ENCODE peak calls at places on chromosomes 2 and 18, in seven cellular contexts. B is SK-N-SH, Z is adrenal gland, O is IMR-90, A is DND-41, L is iPS DF 6.9, T is sigmoid colon. Q is an unnamed sample. For H3K4me1, the result is how much of the 10 kb centered on the place peaks cover.

GRCh38 chr2:69917854-69918253 is 2.9 kb downstream of the MXD1 start:
- DNase-seq in B (no peak), Z (no peak), O (peak), A (no peak), L (no peak), T (no peak), Q (no peak)

GRCh38 chr2:86753606-86754005 is 33.5 kb downstream of the RMND5A start:
- DNase-seq in B (no peak), Z (no peak), O (no peak), A (no peak), L (no peak), T (no peak), Q (no peak)

GRCh38 chr2:224008702-224009261 is 30.3 kb downstream of the SERPINE2 start:
- DNase-seq in B (peak), Z (no peak), O (no peak), A (no peak), L (no peak), T (no peak), Q (no peak)

GRCh38 chr2:45992021-45992745 is 305.0 kb upstream of the EPAS1 start:
- DNase-seq in B (no peak), Z (peak), O (peak), A (no peak), L (no peak), T (peak), Q (no peak)

GRCh38 chr2:237067985-237068576 is 17.6 kb upstream of the COPS8 start:
- DNase-seq in B (no peak), Z (no peak), O (no peak), A (no peak), L (no peak), T (no peak), Q (no peak)

GRCh38 chr18:3998698-3999333 is 456.3 kb downstream of the DLGAP1 start:
- DNase-seq in B (peak), Z (peak), O (peak), A (no peak), L (no peak), T (no peak), Q (no peak)

GRCh38 chr2:239184179-239184578 is 216.6 kb downstream of the HDAC4 start:
- DNase-seq in B (no peak), Z (peak), O (no peak), A (no peak), L (no peak), T (peak), Q (no peak)

GRCh38 chr2:70552501-70553333 is 909 bp downstream of the TGFA start:
- DNase-seq in B (peak), Z (no peak), O (no peak), A (peak), L (no peak), T (no peak), Q (peak)

GRCh38 chr18:31268985-31269406 is 49.0 kb upstream of the DSG1 start:
- DNase-seq in B (no peak), Z (no peak), O (no peak), A (no peak), L (no peak), T (no peak), Q (no peak)

GRCh38 chr18:51537487-51537886 is 340.0 kb upstream of the MEX3C start:
- DNase-seq in B (peak), Z (peak), O (no peak), A (peak), L (peak), T (no peak), Q (no peak)

GRCh38 chr2:127389778-127390435 is 2.1 kb upstream of the MAP3K2 start:
- DNase-seq in B (no peak), Z (no peak), O (no peak), A (no peak), L (no peak), T (no peak), Q (peak)

GRCh38 chr18:48669991-48670750 is 131.3 kb downstream of the CTIF start:
- DNase-seq in B (no peak), Z (no peak), O (no peak), A (no peak), L (no peak), T (peak), Q (no peak)

GRCh38 chr18:55672574-55673361 is 84.8 kb upstream of the TCF4 start:
- DNase-seq in B (no peak), Z (no peak), O (no peak), A (no peak), L (no peak), T (no peak), Q (no peak)

GRCh38 chr2:205409403-205409802 is 272.9 kb upstream of the NRP2 start:
- DNase-seq in B (no peak), Z (no peak), O (no peak), A (no peak), L (no peak), T (no peak), Q (no peak)

GRCh38 chr2:237591379-237591881 is 896 bp upstream of the RAB17 start:
- DNase-seq in B (no peak), Z (no peak), O (no peak), A (peak), L (no peak), T (no peak), Q (no peak)

GRCh38 chr2:95297088-95297487 is at the start of gene KCNIP3:
- DNase-seq in B (peak), Z (no peak), O (no peak), A (peak), L (no peak), T (no peak), Q (no peak)

GRCh38 chr18:52716926-52717325 is 376.9 kb downstream of the DCC start:
- DNase-seq in B (peak), Z (peak), O (peak), A (no peak), L (no peak), T (no peak), Q (no peak)

GRCh38 chr2:236209535-236209934 is 41.3 kb upstream of the GBX2 start:
- DNase-seq in B (no peak), Z (no peak), O (no peak), A (no peak), L (peak), T (no peak), Q (no peak)

GRCh38 chr2:19352946-19353720 is 5.3 kb downstream of the OSR1 start:
- DNase-seq in B (peak), Z (no peak), O (no peak), A (no peak), L (no peak), T (no peak), Q (no peak)

GRCh38 chr2:191611614-191612013 is 66.3 kb upstream of the NABP1 start:
- DNase-seq in B (no peak), Z (no peak), O (no peak), A (no peak), L (no peak), T (no peak), Q (no peak)

GRCh38 chr2:232328038-232328435 is 50.5 kb upstream of the ALPP start:
- DNase-seq in B (no peak), Z (peak), O (no peak), A (peak), L (no peak), T (peak), Q (no peak)

GRCh38 chr18:24850532-24850931 is 390.1 kb downstream of the HRH4 start:
- DNase-seq in B (no peak), Z (no peak), O (no peak), A (no peak), L (no peak), T (no peak), Q (no peak)

GRCh38 chr18:53018791-53019190 is 678.8 kb downstream of the DCC start:
- DNase-seq in B (no peak), Z (no peak), O (no peak), A (no peak), L (no peak), T (no peak), Q (no peak)

GRCh38 chr18:7980661-7981060 is 413.5 kb downstream of the PTPRM start:
- DNase-seq in B (no peak), Z (no peak), O (no peak), A (no peak), L (no peak), T (no peak), Q (no peak)

GRCh38 chr2:6072757-6073156 is 380.6 kb downstream of the SOX11 start:
- DNase-seq in B (peak), Z (no peak), O (no peak), A (no peak), L (no peak), T (no peak), Q (no peak)

GRCh38 chr2:192657364-192657763 is 462.6 kb upstream of the TMEFF2 start:
- DNase-seq in B (no peak), Z (no peak), O (no peak), A (no peak), L (no peak), T (no peak), Q (no peak)

GRCh38 chr2:112201706-112202430 is 53.0 kb downstream of the ZC3H8 start:
- DNase-seq in B (no peak), Z (no peak), O (no peak), A (no peak), L (no peak), T (no peak), Q (no peak)

GRCh38 chr2:225120175-225120574 is 77.9 kb upstream of the DOCK10 start:
- DNase-seq in B (no peak), Z (no peak), O (peak), A (no peak), L (no peak), T (no peak), Q (no peak)

GRCh38 chr2:145751155-145751554 is 1231.2 kb upstream of the ZEB2 start:
- DNase-seq in B (no peak), Z (no peak), O (no peak), A (no peak), L (no peak), T (no peak), Q (no peak)

GRCh38 chr2:240319855-240320560 is 115.5 kb upstream of the GPC1 start:
- DNase-seq in B (peak), Z (peak), O (peak), A (no peak), L (no peak), T (no peak), Q (no peak)

GRCh38 chr2:232480201-232481190 is 7.1 kb downstream of the ECEL1 start:
- DNase-seq in B (no peak), Z (no peak), O (no peak), A (no peak), L (no peak), T (peak), Q (peak)

GRCh38 chr2:96501886-96502810 is 3.0 kb downstream of the NEURL3 start:
- DNase-seq in B (no peak), Z (no peak), O (no peak), A (no peak), L (no peak), T (no peak), Q (no peak)

GRCh38 chr18:37381554-37381953 is 184.0 kb downstream of the CELF4 start:
- DNase-seq in B (no peak), Z (no peak), O (no peak), A (no peak), L (no peak), T (no peak), Q (no peak)

GRCh38 chr2:2564300-2565085 is 233.4 kb upstream of the MYT1L start:
- DNase-seq in B (no peak), Z (no peak), O (no peak), A (no peak), L (no peak), T (no peak), Q (no peak)

GRCh38 chr2:128309341-128310093 is 9.2 kb downstream of the HS6ST1 start:
- DNase-seq in B (peak), Z (peak), O (peak), A (no peak), L (no peak), T (peak), Q (no peak)

GRCh38 chr18:62394001-62394763 is 69.1 kb downstream of the TNFRSF11A start:
- DNase-seq in B (no peak), Z (no peak), O (no peak), A (no peak), L (no peak), T (no peak), Q (no peak)
- H3K27ac ChIP-seq in B (no peak), Z (no peak), O (no peak), A (no peak), L (no peak), T (no peak), Q (no peak)

GRCh38 chr18:76488190-76488589 is 6.9 kb downstream of the ZNF516 start:
- DNase-seq in B (no peak), Z (no peak), O (peak), A (no peak), L (no peak), T (no peak), Q (no peak)

GRCh38 chr18:76487782-76488181 is 7.3 kb downstream of the ZNF516 start:
- DNase-seq in B (peak), Z (no peak), O (no peak), A (no peak), L (no peak), T (no peak), Q (no peak)

GRCh38 chr18:76486029-76486428 is 9.0 kb downstream of the ZNF516 start:
- DNase-seq in B (no peak), Z (no peak), O (no peak), A (no peak), L (no peak), T (no peak), Q (no peak)

GRCh38 chr18:76487076-76487475 is 8.0 kb downstream of the ZNF516 start:
- DNase-seq in B (no peak), Z (no peak), O (peak), A (no peak), L (no peak), T (no peak), Q (no peak)

GRCh38 chr18:76486600-76486999 is 8.4 kb downstream of the ZNF516 start:
- DNase-seq in B (no peak), Z (no peak), O (no peak), A (no peak), L (no peak), T (no peak), Q (no peak)
- H3K4me1 ChIP-seq in B (under half), Z (under half), O (under half), A (under half), L (under half), T (under half), Q (under half)

GRCh38 chr18:58865009-58865345 is 300 bp downstream of the ZNF532 start:
- DNase-seq in B (no peak), Z (no peak), O (no peak), A (no peak), L (no peak), T (no peak), Q (no peak)

GRCh38 chr18:58868440-58868839 is 3.8 kb downstream of the ZNF532 start:
- DNase-seq in B (no peak), Z (no peak), O (no peak), A (no peak), L (no peak), T (peak), Q (no peak)

GRCh38 chr18:58867281-58867961 is 2.7 kb downstream of the ZNF532 start:
- DNase-seq in B (no peak), Z (no peak), O (no peak), A (no peak), L (no peak), T (peak), Q (no peak)

GRCh38 chr18:58865714-58866113 is 1.0 kb downstream of the ZNF532 start:
- DNase-seq in B (no peak), Z (no peak), O (no peak), A (no peak), L (no peak), T (peak), Q (no peak)

DNA sequence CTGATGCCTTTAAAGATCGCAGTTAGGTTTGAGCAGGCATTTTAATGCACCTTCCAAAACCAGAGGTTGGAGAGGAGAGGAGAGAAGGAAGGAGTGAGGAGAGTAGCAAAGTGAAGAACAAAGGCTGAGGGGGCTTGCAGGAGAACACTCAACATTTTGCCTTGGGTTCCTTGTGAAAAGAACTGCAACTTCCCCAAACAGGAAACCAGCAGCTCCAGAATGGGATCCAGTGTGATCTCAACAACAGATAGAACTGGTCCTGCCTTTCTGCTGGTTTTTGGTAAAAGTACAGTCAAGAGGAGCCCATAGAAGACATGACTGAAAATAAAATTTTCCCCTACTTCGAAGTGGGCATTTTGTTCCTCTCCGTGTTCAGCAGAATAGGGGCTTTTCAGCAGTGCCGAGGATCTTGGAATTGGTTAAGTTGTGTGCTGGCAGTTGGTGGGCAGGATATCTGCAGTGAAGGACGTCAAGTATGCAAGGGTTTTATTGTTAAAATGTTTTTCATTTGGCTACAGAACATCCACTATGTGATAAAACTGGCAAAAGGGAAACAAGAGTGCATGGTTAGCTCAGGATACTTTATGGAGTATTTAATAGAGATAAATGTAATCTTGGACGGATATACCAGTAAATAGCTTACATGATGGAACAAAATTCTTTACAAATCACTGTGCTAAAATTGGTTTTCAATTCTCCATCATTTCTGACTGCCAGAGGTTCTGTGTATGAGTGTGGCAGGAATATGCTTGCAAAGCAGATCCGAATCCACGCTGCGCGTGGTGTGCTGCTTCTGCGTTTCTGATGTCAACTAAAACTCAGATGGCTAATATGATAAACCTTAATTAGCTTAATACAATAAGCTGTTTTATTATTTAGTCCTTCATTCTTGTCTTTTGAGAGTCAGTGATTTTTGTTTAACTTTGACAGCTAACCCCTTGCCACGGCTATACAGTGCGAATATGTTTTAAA is 1.9 kb downstream of the ZNF532 start:
- DNase-seq in B (no peak), Z (no peak), O (no peak), A (no peak), L (no peak), T (peak), Q (no peak)
- H3K4me3 ChIP-seq in B (no peak), Z (no peak), O (peak), A (no peak), L (no peak), T (no peak), Q (no peak)

GRCh38 chr18:39200153-39200552 is 1634.6 kb upstream of the CELF4 start:
- DNase-seq in B (no peak), Z (no peak), O (no peak), A (no peak), L (no peak), T (no peak), Q (no peak)

GRCh38 chr18:39209173-39209572 is 1643.6 kb upstream of the CELF4 start:
- DNase-seq in B (no peak), Z (no peak), O (no peak), A (no peak), L (no peak), T (no peak), Q (no peak)

GRCh38 chr18:39211461-39211860 is 1645.9 kb upstream of the CELF4 start:
- DNase-seq in B (no peak), Z (no peak), O (no peak), A (no peak), L (no peak), T (no peak), Q (no peak)

GRCh38 chr18:39205565-39205964 is 1640.0 kb upstream of the CELF4 start:
- DNase-seq in B (no peak), Z (no peak), O (no peak), A (no peak), L (no peak), T (no peak), Q (no peak)
- H3K27ac ChIP-seq in B (no peak), Z (no peak), O (no peak), A (no peak), L (no peak), T (no peak), Q (no peak)

DNA sequence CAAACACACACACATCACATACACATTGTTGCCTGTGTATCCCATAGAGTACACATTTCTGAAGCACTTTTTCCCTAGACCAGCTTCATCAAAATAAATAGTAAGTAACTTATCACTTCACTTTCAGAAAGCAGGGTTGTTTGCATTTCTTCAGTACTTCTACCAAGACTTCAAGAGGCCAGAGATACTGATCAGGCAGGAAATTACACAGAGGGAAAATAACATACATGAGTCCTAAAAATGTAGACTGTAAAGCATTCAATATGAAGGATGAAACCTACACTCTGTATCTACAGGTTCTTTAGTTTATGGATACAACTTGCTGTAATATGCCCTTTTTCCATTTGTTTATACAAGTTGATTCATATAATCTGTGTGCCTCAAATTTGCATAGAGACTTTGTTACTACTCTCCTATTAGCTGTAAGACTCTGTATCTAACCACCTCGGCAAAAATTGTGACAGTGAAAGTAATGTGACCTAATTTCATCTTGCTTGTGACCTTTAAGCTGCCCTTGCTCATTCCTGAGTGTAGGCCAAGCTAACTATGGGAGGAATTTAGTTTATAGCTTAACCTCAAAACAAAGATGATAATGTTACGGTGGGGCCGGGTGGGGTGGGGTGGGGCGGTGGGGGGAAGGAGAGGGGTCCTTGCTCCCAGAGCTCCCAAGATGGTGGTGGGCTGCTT is 228.9 kb upstream of the SPOPL start:
- DNase-seq in B (no peak), Z (no peak), O (peak), A (no peak), L (no peak), T (no peak), Q (no peak)
- H3K4me1 ChIP-seq in B (under half), Z (under half), O (under half), A (under half), L (under half), T (under half), Q (under half)

GRCh38 chr18:44733069-44733753 is 52.5 kb downstream of the SETBP1 start:
- DNase-seq in B (no peak), Z (no peak), O (peak), A (peak), L (no peak), T (no peak), Q (no peak)
- H3K4me3 ChIP-seq in B (no peak), Z (no peak), O (no peak), A (no peak), L (no peak), T (no peak), Q (no peak)

DNA sequence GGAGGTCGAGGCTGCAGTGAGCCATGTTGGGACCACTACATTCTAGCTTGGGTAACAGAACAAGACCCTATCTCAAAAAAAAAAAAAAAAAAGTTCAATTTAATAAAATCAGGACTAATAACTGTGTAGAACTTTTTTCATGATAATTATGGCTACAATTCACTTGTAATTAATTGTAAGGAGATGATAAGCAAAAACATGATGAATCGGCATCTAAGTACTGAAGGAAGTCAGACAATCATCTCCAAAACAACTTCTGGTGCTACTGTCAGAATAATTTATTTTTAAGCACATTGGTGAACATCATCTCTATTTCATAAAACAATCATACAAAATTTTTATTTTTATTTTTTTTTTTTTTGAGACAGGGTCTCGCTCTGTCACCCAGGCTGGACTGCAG is 9.7 kb upstream of the MTHFD2 start:
- DNase-seq in B (no peak), Z (no peak), O (no peak), A (no peak), L (no peak), T (no peak), Q (no peak)
- H3K27ac ChIP-seq in B (no peak), Z (no peak), O (no peak), A (no peak), L (no peak), T (no peak), Q (no peak)

GRCh38 chr18:28108801-28109200 is 68.1 kb downstream of the CDH2 start:
- DNase-seq in B (no peak), Z (no peak), O (no peak), A (no peak), L (no peak), T (no peak), Q (no peak)
- H3K4me1 ChIP-seq in B (under half), Z (half or more), O (under half), A (under half), L (under half), T (under half), Q (under half)

GRCh38 chr2:176123847-176124273 is 1.3 kb downstream of the HOXD9 start:
- DNase-seq in B (no peak), Z (no peak), O (no peak), A (no peak), L (no peak), T (peak), Q (no peak)
- H3K4me3 ChIP-seq in B (peak), Z (peak), O (no peak), A (no peak), L (no peak), T (no peak), Q (no peak)